ENCODE peak calls at places on chromosomes 7 and 10, in ten cellular contexts. U, W, V, P, C, Z, T, O, D and Q are unnamed samples.

GRCh38 chr7:106947244-106947728 is 82.2 kb downstream of the PIK3CG start:
- DNase-seq in U (peak; percentile 21), W (peak; percentile 45), V (peak; percentile 87), P (peak; percentile 48), C (peak; percentile 34), Z (peak; percentile 83), T (peak; percentile 42), O (peak; percentile 68), D (peak; percentile 54), Q (no peak)

GRCh38 chr7:44959433-44959951 is 19.3 kb downstream of the MYO1G start:
- DNase-seq in U (no peak), W (no peak), V (no peak), P (no peak), C (no peak), Z (peak; percentile 40), T (no peak), O (no peak), D (no peak), Q (no peak)

GRCh38 chr7:121000091-121000983 is 11.8 kb downstream of the CPED1 start:
- DNase-seq in U (no peak), W (no peak), V (peak; percentile 81), P (no peak), C (no peak), Z (peak; percentile 73), T (no peak), O (no peak), D (no peak), Q (no peak)

GRCh38 chr7:151275813-151276577 is 27.5 kb upstream of the SMARCD3 start:
- DNase-seq in U (peak; percentile 56), W (no peak), V (no peak), P (peak; percentile 59), C (no peak), Z (no peak), T (no peak), O (no peak), D (no peak), Q (no peak)

GRCh38 chr7:1810521-1810920 is 140.4 kb downstream of the ELFN1 start:
- DNase-seq in U (no peak), W (no peak), V (no peak), P (peak; percentile 37), C (no peak), Z (no peak), T (no peak), O (no peak), D (no peak), Q (no peak)

GRCh38 chr7:147245274-147245673 is 1128.7 kb downstream of the CNTNAP2 start:
- DNase-seq in U (peak; percentile 55), W (no peak), V (peak; percentile 5), P (no peak), C (no peak), Z (peak; percentile 24), T (peak; percentile 8), O (no peak), D (peak; percentile 5), Q (no peak)

GRCh38 chr10:35127289-35127891 is 744 bp downstream of the CREM start:
- DNase-seq in U (peak; percentile 37), W (no peak), V (peak; percentile 70), P (peak; percentile 34), C (peak; percentile 12), Z (peak; percentile 63), T (peak; percentile 53), O (no peak), D (peak; percentile 63), Q (no peak)

GRCh38 chr7:27765856-27766255 is 25.9 kb downstream of the TAX1BP1 start:
- DNase-seq in U (no peak), W (no peak), V (no peak), P (no peak), C (no peak), Z (no peak), T (no peak), O (no peak), D (no peak), Q (no peak)

GRCh38 chr10:69498711-69499471 is 47.6 kb downstream of the TSPAN15 start:
- DNase-seq in U (no peak), W (no peak), V (no peak), P (no peak), C (no peak), Z (no peak), T (peak; percentile 66), O (no peak), D (no peak), Q (no peak)

GRCh38 chr10:90745565-90745964 is 112.3 kb downstream of the HTR7 start:
- DNase-seq in U (no peak), W (no peak), V (no peak), P (no peak), C (no peak), Z (no peak), T (no peak), O (no peak), D (no peak), Q (no peak)

GRCh38 chr7:121027761-121028681 is 39.5 kb downstream of the CPED1 start:
- DNase-seq in U (no peak), W (no peak), V (no peak), P (no peak), C (no peak), Z (peak; percentile 22), T (no peak), O (no peak), D (no peak), Q (no peak)

GRCh38 chr10:78933828-78934227 is 134.9 kb upstream of the ZMIZ1 start:
- DNase-seq in U (no peak), W (no peak), V (no peak), P (no peak), C (no peak), Z (no peak), T (no peak), O (no peak), D (no peak), Q (no peak)

GRCh38 chr10:32112055-32112454 is 55.8 kb upstream of the KIF5B start:
- DNase-seq in U (no peak), W (peak; percentile 53), V (peak; percentile 35), P (no peak), C (no peak), Z (peak; percentile 64), T (peak; percentile 40), O (peak; percentile 6), D (peak; percentile 77), Q (no peak)

GRCh38 chr7:70645876-70646336 is 486.0 kb upstream of the GALNT17 start:
- DNase-seq in U (no peak), W (no peak), V (no peak), P (no peak), C (no peak), Z (no peak), T (no peak), O (no peak), D (no peak), Q (no peak)

GRCh38 chr7:26307226-26307625 is 15.6 kb downstream of the SNX10 start:
- DNase-seq in U (no peak), W (no peak), V (no peak), P (peak; percentile 27), C (no peak), Z (peak; percentile 4), T (peak; percentile 76), O (no peak), D (peak; percentile 32), Q (no peak)

GRCh38 chr10:90032519-90032918 is 331.1 kb downstream of the KIF20B start:
- DNase-seq in U (no peak), W (no peak), V (no peak), P (no peak), C (no peak), Z (no peak), T (no peak), O (no peak), D (no peak), Q (no peak)